ENCODE peak calls at places on chromosomes 7 and 10, in eight cellular contexts. K, P, A, R, S, E, Q and W are unnamed samples.

GRCh38 chr7:44372560-44373417 is 47.4 kb upstream of the CAMK2B start:
- DNase-seq in K (peak), P (no peak), A (peak), R (no peak), S (no peak), E (no peak), Q (no peak), W (no peak)

GRCh38 chr7:100191775-100192174 is 14.1 kb downstream of the STAG3 start:
- DNase-seq in K (no peak), P (no peak), A (peak), R (peak), S (no peak), E (no peak), Q (no peak), W (no peak)

GRCh38 chr10:85642421-85643170 is 724.0 kb downstream of the GRID1 start:
- DNase-seq in K (no peak), P (no peak), A (no peak), R (no peak), S (no peak), E (no peak), Q (peak), W (peak)

GRCh38 chr10:605632-606325 is 83.7 kb downstream of the DIP2C start:
- DNase-seq in K (peak), P (no peak), A (no peak), R (no peak), S (no peak), E (no peak), Q (no peak), W (no peak)

GRCh38 chr10:23203369-23204325 is 11.5 kb downstream of the PTF1A start:
- DNase-seq in K (no peak), P (no peak), A (no peak), R (no peak), S (no peak), E (no peak), Q (no peak), W (no peak)

GRCh38 chr7:132491546-132491945 is 84.7 kb downstream of the PLXNA4 start:
- DNase-seq in K (no peak), P (no peak), A (no peak), R (no peak), S (no peak), E (no peak), Q (peak), W (no peak)

GRCh38 chr10:33392706-33393105 is 58.2 kb upstream of the NRP1 start:
- DNase-seq in K (no peak), P (no peak), A (no peak), R (no peak), S (no peak), E (no peak), Q (no peak), W (no peak)

GRCh38 chr7:155449880-155450557 is 7.9 kb upstream of the EN2 start:
- DNase-seq in K (peak), P (no peak), A (no peak), R (no peak), S (no peak), E (no peak), Q (no peak), W (no peak)

GRCh38 chr10:131556061-131556896 is 244.8 kb upstream of the TCERG1L start:
- DNase-seq in K (no peak), P (no peak), A (no peak), R (no peak), S (no peak), E (no peak), Q (no peak), W (no peak)

GRCh38 chr10:3067045-3067858 is at the start of gene PFKP:
- DNase-seq in K (no peak), P (no peak), A (peak), R (peak), S (no peak), E (peak), Q (no peak), W (no peak)

GRCh38 chr7:56099653-56100052 is 6.6 kb downstream of the CHCHD2 start:
- DNase-seq in K (no peak), P (no peak), A (no peak), R (no peak), S (no peak), E (peak), Q (no peak), W (no peak)

GRCh38 chr10:9331583-9332008 is 1277.1 kb downstream of the GATA3 start:
- DNase-seq in K (no peak), P (peak), A (peak), R (peak), S (no peak), E (no peak), Q (peak), W (peak)

GRCh38 chr7:125747966-125748365 is 818.3 kb upstream of the POT1 start:
- DNase-seq in K (no peak), P (no peak), A (no peak), R (no peak), S (no peak), E (no peak), Q (no peak), W (no peak)

GRCh38 chr10:10514790-10515189 is 502.9 kb upstream of the CELF2 start:
- DNase-seq in K (no peak), P (no peak), A (no peak), R (no peak), S (no peak), E (no peak), Q (no peak), W (no peak)

GRCh38 chr10:72354356-72355213 is at the start of gene DNAJB12:
- DNase-seq in K (peak), P (peak), A (peak), R (peak), S (peak), E (peak), Q (peak), W (peak)

GRCh38 chr7:157668884-157669767 is 332.3 kb downstream of the DNAJB6 start:
- DNase-seq in K (peak), P (no peak), A (no peak), R (peak), S (no peak), E (no peak), Q (no peak), W (no peak)

GRCh38 chr10:56116684-56117083 is 244.4 kb downstream of the ZWINT start:
- DNase-seq in K (no peak), P (no peak), A (no peak), R (no peak), S (no peak), E (no peak), Q (no peak), W (no peak)

GRCh38 chr10:113569576-113569975 is 16.7 kb downstream of the HABP2 start:
- DNase-seq in K (no peak), P (no peak), A (no peak), R (no peak), S (no peak), E (no peak), Q (no peak), W (no peak)

GRCh38 chr10:103618575-103619423 is 125.3 kb downstream of the NEURL1 start:
- DNase-seq in K (no peak), P (no peak), A (peak), R (no peak), S (no peak), E (peak), Q (no peak), W (no peak)

GRCh38 chr10:118118751-118119150 is 72.0 kb upstream of the RAB11FIP2 start:
- DNase-seq in K (no peak), P (no peak), A (no peak), R (no peak), S (no peak), E (no peak), Q (no peak), W (no peak)

GRCh38 chr7:596071-596818 is 76.6 kb upstream of the PDGFA start:
- DNase-seq in K (no peak), P (no peak), A (no peak), R (no peak), S (no peak), E (peak), Q (no peak), W (no peak)

GRCh38 chr10:70765794-70766594 is 19.2 kb downstream of the TBATA start:
- DNase-seq in K (no peak), P (no peak), A (no peak), R (no peak), S (no peak), E (no peak), Q (no peak), W (no peak)

GRCh38 chr10:33524966-33525365 is 190.5 kb upstream of the NRP1 start:
- DNase-seq in K (no peak), P (no peak), A (peak), R (no peak), S (no peak), E (no peak), Q (no peak), W (no peak)

GRCh38 chr10:124045245-124045644 is 48.2 kb downstream of the CHST15 start:
- DNase-seq in K (no peak), P (no peak), A (no peak), R (no peak), S (no peak), E (no peak), Q (no peak), W (no peak)

GRCh38 chr10:1544929-1545328 is 192.4 kb downstream of the ADARB2 start:
- DNase-seq in K (no peak), P (no peak), A (no peak), R (no peak), S (no peak), E (no peak), Q (no peak), W (no peak)

GRCh38 chr10:131178956-131179355 is 132.6 kb downstream of the TCERG1L start:
- DNase-seq in K (peak), P (no peak), A (no peak), R (no peak), S (no peak), E (no peak), Q (no peak), W (no peak)

GRCh38 chr7:110595694-110596093 is 495.2 kb upstream of the LRRN3 start:
- DNase-seq in K (no peak), P (no peak), A (no peak), R (no peak), S (no peak), E (no peak), Q (no peak), W (no peak)

GRCh38 chr7:27846388-27846787 is 106.4 kb downstream of the TAX1BP1 start:
- DNase-seq in K (no peak), P (no peak), A (no peak), R (no peak), S (no peak), E (no peak), Q (no peak), W (no peak)

GRCh38 chr7:155129186-155129585 is 59.1 kb downstream of the HTR5A start:
- DNase-seq in K (no peak), P (no peak), A (no peak), R (no peak), S (no peak), E (no peak), Q (no peak), W (no peak)

GRCh38 chr10:21052072-21052708 is 155.1 kb upstream of the NEBL start:
- DNase-seq in K (no peak), P (no peak), A (no peak), R (no peak), S (no peak), E (no peak), Q (no peak), W (no peak)

GRCh38 chr7:45718464-45719330 is 144.5 kb downstream of the ADCY1 start:
- DNase-seq in K (peak), P (no peak), A (no peak), R (no peak), S (no peak), E (no peak), Q (no peak), W (no peak)

GRCh38 chr10:112525215-112525614 is 78.2 kb downstream of the VTI1A start:
- DNase-seq in K (no peak), P (no peak), A (no peak), R (no peak), S (no peak), E (no peak), Q (no peak), W (no peak)

GRCh38 chr7:116522247-116522646 is 2.6 kb upstream of the CAV1 start:
- DNase-seq in K (no peak), P (no peak), A (peak), R (no peak), S (no peak), E (no peak), Q (peak), W (peak)

GRCh38 chr7:47266131-47266706 is 315.7 kb downstream of the TNS3 start:
- DNase-seq in K (peak), P (no peak), A (peak), R (peak), S (peak), E (no peak), Q (peak), W (no peak)

DNA sequence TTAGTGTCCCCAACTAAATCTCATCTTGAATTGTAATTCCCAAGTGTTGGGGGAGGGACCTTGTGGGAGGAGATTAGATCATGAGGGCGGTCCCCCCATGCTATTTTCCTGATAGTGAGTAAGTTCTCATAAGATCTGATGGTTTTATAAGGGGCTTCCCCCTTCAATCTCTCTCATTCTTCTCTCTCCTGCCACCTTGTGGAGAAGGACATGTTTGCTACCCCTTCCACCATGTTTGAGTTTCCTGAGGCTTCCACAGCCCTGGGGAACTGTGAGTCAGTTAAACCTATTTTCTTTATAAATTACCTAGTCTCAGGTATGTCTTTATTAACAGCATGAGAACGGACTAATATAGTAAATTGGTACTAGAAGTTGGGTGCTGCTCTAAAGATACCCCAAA is 365.6 kb downstream of the ANKRD7 start:
- DNase-seq in K (no peak), P (no peak), A (no peak), R (peak), S (no peak), E (no peak), Q (no peak), W (no peak)
- TF ChIP-seq CTCF in K (peak), P (peak), A (no peak), R (peak), S (no peak), E (no peak), Q (no peak), W (peak)

GRCh38 chr10:61091531-61091930 is 147.5 kb upstream of the RHOBTB1 start:
- DNase-seq in K (no peak), P (no peak), A (no peak), R (no peak), S (no peak), E (no peak), Q (no peak), W (no peak)

GRCh38 chr10:61097026-61097425 is 153.0 kb upstream of the RHOBTB1 start:
- DNase-seq in K (no peak), P (no peak), A (no peak), R (no peak), S (no peak), E (no peak), Q (peak), W (no peak)

GRCh38 chr10:61100882-61101281 is 156.9 kb upstream of the RHOBTB1 start:
- DNase-seq in K (no peak), P (no peak), A (no peak), R (no peak), S (no peak), E (no peak), Q (no peak), W (no peak)

DNA sequence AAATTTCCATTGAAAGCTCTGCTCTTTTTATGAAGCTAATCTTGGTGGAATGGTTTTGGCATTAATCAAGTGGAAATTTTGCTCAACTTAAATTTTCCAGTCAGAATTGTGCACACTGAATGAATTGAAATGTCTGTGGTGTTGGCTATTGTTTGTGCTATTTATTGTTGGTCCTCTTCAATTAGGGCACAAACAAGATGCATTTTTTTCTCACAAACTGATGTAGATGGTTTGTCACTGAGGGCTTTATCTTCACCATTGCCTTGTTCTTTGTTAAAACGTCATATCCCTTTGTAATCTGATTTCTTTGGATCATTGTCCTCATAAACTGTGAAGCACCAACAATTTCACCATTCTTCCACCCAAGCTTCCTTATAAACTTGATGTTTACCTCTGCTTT is 152.1 kb upstream of the RHOBTB1 start:
- DNase-seq in K (no peak), P (no peak), A (no peak), R (no peak), S (no peak), E (no peak), Q (no peak), W (no peak)
- H3K4me3 ChIP-seq in K (no peak), P (no peak), A (no peak), R (no peak), S (no peak), E (no peak), Q (no peak), W (no peak)

DNA sequence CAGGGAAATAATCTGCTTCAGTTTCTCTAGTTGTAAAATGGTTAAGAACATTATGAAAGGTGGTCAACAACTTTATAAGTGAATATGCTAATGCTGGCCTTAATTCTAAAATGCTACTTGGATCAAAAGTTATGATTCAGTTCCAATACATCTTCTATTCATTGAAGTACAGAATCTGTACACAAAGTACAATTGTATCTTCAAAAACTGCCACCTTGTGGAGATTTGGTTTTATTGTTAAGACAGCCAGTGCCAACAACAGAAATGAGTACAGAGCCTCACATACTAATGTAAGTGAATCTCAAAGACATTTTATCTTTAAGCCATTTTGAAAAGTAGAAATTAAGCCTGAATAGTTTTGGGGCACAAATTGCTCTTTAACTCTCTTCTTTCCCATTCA is 194.0 kb downstream of the CFTR start:
- DNase-seq in K (no peak), P (peak), A (peak), R (peak), S (no peak), E (no peak), Q (peak), W (no peak)
- TF ChIP-seq CTCF in K (peak), P (no peak), A (peak), R (peak), S (peak), E (peak), Q (peak), W (peak)

DNA sequence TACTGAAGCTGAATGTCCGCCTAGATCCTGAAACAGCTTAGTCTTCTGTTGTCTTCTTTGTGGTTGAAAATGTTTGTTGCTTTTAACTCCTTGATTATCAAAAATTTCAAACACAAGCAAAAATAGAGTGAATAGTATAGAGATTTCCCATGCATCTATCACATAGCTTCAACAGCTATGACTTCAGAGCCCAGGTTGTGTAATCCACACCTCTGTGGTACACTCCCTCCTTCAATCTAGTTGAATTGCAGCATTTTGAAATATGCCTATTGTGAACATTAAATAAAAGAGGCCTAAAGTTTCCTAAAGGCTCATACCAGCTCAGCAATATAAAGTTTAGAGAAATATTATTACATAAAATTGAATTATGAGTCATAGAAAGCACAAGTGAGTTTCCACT is 204.7 kb upstream of the HDAC9 start:
- DNase-seq in K (no peak), P (no peak), A (no peak), R (no peak), S (no peak), E (no peak), Q (no peak), W (no peak)
- H3K4me3 ChIP-seq in K (peak), P (no peak), A (no peak), R (no peak), S (no peak), E (peak), Q (no peak), W (no peak)

DNA sequence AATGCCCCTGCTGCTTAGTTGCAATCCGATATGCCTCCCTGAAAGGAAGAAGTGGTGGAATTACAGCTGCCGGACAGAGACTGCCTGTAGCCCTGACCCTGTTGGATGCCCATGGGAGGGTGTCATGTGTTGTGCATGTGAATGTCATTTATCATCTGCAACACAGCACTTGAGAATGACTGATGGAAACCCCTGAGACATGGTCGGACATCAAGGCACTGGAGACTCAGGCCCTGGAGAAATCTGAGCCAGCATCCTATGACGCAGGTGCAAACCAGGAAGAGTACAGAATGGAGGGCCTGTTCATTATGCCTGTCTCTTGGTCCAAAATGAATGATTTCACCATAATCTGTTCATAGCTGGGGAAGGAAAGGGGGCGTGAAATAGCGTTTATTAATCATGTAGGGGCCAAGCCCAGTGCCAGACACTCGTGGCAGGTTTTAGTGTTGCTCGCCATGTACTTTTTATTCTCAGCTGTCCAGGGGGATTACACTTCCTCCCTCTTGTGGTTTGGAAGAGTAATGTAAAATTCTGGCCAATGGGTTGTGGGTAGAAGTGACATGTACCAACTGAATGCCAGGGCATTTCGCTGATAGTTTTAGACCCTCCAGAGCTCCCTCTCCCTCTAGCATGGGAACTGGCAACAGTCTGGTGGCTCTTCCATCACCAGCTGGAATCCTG is 23.0 kb upstream of the LEP start:
- DNase-seq in K (no peak), P (no peak), A (no peak), R (no peak), S (no peak), E (no peak), Q (no peak), W (no peak)
- TF ChIP-seq CTCF in K (no peak), P (peak), A (no peak), R (peak), S (peak), E (no peak), Q (no peak), W (peak)

DNA sequence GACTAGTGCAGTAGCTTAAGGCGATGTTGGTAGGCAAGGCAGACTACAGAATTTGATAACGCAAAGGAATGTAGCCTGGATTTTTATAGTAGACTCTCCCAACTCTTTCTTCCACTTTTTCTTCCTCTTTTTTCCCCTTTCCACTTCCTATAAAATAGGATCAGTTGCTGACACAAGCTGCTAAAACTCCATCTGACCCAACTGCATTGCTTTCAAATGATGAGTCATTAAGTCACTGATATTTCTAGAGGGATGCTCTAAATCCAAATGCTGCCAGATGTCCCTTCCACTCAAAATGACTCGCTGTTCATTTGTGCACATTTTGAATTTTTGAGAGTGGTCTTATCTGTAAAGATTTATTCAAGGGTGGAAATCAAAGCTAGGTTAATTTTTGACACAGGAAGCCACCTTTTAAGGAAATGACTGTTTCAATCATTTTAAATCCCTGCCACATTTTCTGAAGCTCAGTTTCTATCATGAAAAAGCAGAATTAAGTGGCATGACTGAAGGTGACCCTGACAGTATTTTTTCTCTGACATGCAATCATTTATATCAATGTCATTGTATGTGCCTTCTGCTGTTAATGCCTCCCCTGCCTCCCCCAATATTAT is 25.8 kb upstream of the SFMBT2 start:
- DNase-seq in K (no peak), P (no peak), A (peak), R (peak), S (no peak), E (no peak), Q (no peak), W (no peak)
- H3K4me3 ChIP-seq in K (no peak), P (no peak), A (no peak), R (no peak), S (no peak), E (no peak), Q (no peak), W (no peak)